ENCODE peak calls at places on chromosomes 7 and 10, in four cellular contexts. T is lower lobe of right lung, P is heart right ventricle, U is upper lobe of left lung. A is an unnamed sample.

GRCh38 chr10:70334526-70335245 is 47.7 kb downstream of the LRRC20 start:
- DNase-seq in T (no peak), P (no peak), U (no peak), A (no peak)

GRCh38 chr10:83991986-83992753 is 147.1 kb upstream of the GHITM start:
- DNase-seq in T (no peak), P (no peak), U (no peak), A (peak; percentile 64)

GRCh38 chr7:27096756-27097514 is 1.1 kb upstream of the HOXA1 start:
- DNase-seq in T (peak; percentile 76), P (no peak), U (no peak), A (no peak)

GRCh38 chr7:136046548-136046947 is 69.4 kb upstream of the MTPN start:
- DNase-seq in T (no peak), P (no peak), U (no peak), A (no peak)

GRCh38 chr10:98664329-98665042 is 217.8 kb upstream of the HPS1 start:
- DNase-seq in T (no peak), P (no peak), U (no peak), A (peak; percentile 12)

GRCh38 chr7:116679495-116679894 is 7.5 kb downstream of the MET start:
- DNase-seq in T (no peak), P (no peak), U (no peak), A (no peak)

GRCh38 chr7:86991093-86991769 is 68.2 kb downstream of the ELAPOR2 start:
- DNase-seq in T (no peak), P (no peak), U (no peak), A (no peak)

GRCh38 chr7:191105-192034 is 1.0 kb upstream of the FAM20C start:
- DNase-seq in T (no peak), P (peak; percentile 39), U (no peak), A (no peak)

GRCh38 chr7:100372256-100372655 is 1.0 kb upstream of the PILRA start:
- DNase-seq in T (peak; percentile 67), P (no peak), U (peak; percentile 66), A (no peak)

GRCh38 chr7:96903906-96904305 is 101.4 kb upstream of the DLX6 start:
- DNase-seq in T (no peak), P (no peak), U (no peak), A (no peak)

GRCh38 chr7:2211259-2211575 is 21.5 kb downstream of the MAD1L1 start:
- DNase-seq in T (peak; percentile 19), P (no peak), U (no peak), A (no peak)

GRCh38 chr7:141190467-141190866 is 116.6 kb downstream of the TMEM178B start:
- DNase-seq in T (no peak), P (no peak), U (no peak), A (no peak)

GRCh38 chr10:47361293-47361692 is 13.1 kb downstream of the RBP3 start:
- DNase-seq in T (no peak), P (peak; percentile 31), U (no peak), A (peak; percentile 72)

GRCh38 chr10:114073787-114074186 is 30.1 kb downstream of the ADRB1 start:
- DNase-seq in T (no peak), P (no peak), U (no peak), A (no peak)

GRCh38 chr7:7323921-7324320 is 141.6 kb downstream of the C1GALT1 start:
- DNase-seq in T (no peak), P (no peak), U (no peak), A (no peak)

GRCh38 chr10:119654540-119654939 is 3.4 kb downstream of the BAG3 start:
- DNase-seq in T (peak; percentile 77), P (peak; percentile 40), U (peak; percentile 89), A (no peak)

GRCh38 chr7:35694161-35694783 is 663 bp downstream of the HERPUD2 start:
- DNase-seq in T (no peak), P (no peak), U (peak; percentile 32), A (no peak)

GRCh38 chr7:34612671-34613070 is 45.3 kb upstream of the NPSR1 start:
- DNase-seq in T (no peak), P (no peak), U (no peak), A (no peak)

GRCh38 chr10:103703941-103704919 is 151.1 kb downstream of the SH3PXD2A start:
- DNase-seq in T (no peak), P (no peak), U (no peak), A (no peak)

GRCh38 chr7:71650653-71651337 is 518.9 kb downstream of the GALNT17 start:
- DNase-seq in T (no peak), P (no peak), U (no peak), A (no peak)

GRCh38 chr10:46255696-46256355 is 31.0 kb upstream of the ANTXRL start:
- DNase-seq in T (peak; percentile 76), P (peak; percentile 81), U (peak; percentile 63), A (peak; percentile 83)

GRCh38 chr7:149759111-149759510 is 14.3 kb downstream of the ZNF467 start:
- DNase-seq in T (no peak), P (no peak), U (no peak), A (no peak)

GRCh38 chr7:120792091-120792860 is 65.7 kb downstream of the TSPAN12 start:
- DNase-seq in T (peak; percentile 81), P (peak; percentile 79), U (peak; percentile 79), A (peak; percentile 85)

GRCh38 chr10:46541017-46541661 is 15.3 kb downstream of the GPRIN2 start:
- DNase-seq in T (peak; percentile 76), P (no peak), U (peak; percentile 56), A (peak; percentile 80)

GRCh38 chr10:44398747-44399477 is 14.0 kb upstream of the CXCL12 start:
- DNase-seq in T (no peak), P (no peak), U (no peak), A (no peak)

GRCh38 chr7:7944619-7945282 is 23.8 kb upstream of the GLCCI1 start:
- DNase-seq in T (no peak), P (no peak), U (peak; percentile 33), A (no peak)

GRCh38 chr7:137869260-137869659 is 22.5 kb upstream of the DGKI start:
- DNase-seq in T (no peak), P (no peak), U (no peak), A (no peak)

GRCh38 chr7:83550100-83550499 is 98.8 kb downstream of the SEMA3E start:
- DNase-seq in T (no peak), P (no peak), U (no peak), A (no peak)

DNA sequence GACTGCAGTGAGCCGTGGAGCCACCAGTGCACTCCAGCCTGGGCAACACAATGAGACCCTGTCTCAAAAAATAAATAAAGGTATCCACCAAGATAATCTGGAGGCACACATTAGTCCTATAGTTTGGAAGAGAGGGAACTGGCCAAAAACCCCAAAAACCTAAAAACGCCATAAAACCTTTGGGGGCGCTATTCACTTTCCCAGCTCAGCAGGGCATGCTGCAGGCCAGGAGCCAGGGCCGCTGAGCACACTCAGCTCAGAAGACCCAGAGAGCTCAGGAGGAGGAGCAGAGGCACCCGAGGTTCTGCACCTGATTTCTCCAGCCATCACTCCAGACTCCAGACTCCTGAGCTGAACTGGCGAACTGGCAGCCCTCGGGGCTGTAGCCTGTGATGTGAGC is 167.2 kb upstream of the IMMP2L start:
- DNase-seq in T (no peak), P (no peak), U (no peak), A (no peak)
- TF ChIP-seq CTCF in T (no peak), P (no peak), U (no peak), A (no peak)

DNA sequence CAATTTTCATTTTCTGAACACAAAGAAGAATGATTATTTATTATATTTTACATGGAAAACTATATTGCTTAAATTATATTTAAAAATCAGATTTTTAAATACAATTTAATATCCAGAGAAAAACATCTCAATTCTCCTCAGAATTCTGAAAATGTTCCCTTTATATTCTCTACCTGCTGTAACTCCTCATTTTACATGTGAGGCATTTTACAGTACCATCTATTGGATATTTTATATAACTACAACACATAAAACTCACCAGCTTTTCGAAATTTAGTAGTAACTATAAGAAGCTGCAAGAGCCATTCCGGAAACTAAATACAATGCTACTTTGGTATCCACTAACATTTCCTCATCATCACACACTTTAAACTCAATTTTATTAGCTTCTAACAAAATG is 264.6 kb downstream of the DGKB start:
- DNase-seq in T (no peak), P (no peak), U (no peak), A (no peak)
- TF ChIP-seq CTCF in T (no peak), P (peak; percentile 18), U (no peak), A (no peak)

GRCh38 chr7:151723321-151723720 is 153.6 kb downstream of the PRKAG2 start:
- DNase-seq in T (no peak), P (no peak), U (no peak), A (no peak)

GRCh38 chr7:151722533-151722932 is 154.4 kb downstream of the PRKAG2 start:
- DNase-seq in T (no peak), P (peak; percentile 52), U (no peak), A (no peak)

GRCh38 chr7:151721236-151721635 is 155.7 kb downstream of the PRKAG2 start:
- DNase-seq in T (no peak), P (no peak), U (no peak), A (no peak)

GRCh38 chr7:151720297-151720696 is 156.6 kb downstream of the PRKAG2 start:
- DNase-seq in T (no peak), P (no peak), U (no peak), A (no peak)

DNA sequence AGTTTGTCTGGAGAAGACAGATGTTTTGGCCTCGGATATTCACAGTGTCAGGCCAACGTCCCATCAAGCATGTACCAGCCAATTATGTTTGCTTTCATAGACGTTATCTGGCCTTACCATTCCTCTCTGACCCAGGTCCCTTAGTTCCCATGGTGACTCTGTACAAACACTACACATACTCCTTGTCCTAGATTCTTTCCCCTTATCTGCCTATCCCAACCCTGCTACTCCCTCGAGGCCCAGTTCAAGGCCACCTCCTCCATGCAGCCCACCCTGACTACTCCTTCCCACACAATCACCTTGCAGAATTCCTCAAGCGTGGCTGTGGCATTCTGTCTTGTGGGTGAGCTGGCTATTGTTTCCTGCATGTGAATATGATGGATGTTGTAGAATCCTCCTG is 155.2 kb downstream of the PRKAG2 start:
- DNase-seq in T (no peak), P (no peak), U (no peak), A (no peak)
- TF ChIP-seq CTCF in T (no peak), P (no peak), U (no peak), A (no peak)

GRCh38 chr10:85548038-85548437 is 818.6 kb downstream of the GRID1 start:
- DNase-seq in T (no peak), P (no peak), U (peak; percentile 25), A (peak; percentile 21)
- TF ChIP-seq CTCF in T (peak; percentile 27), P (peak; percentile 54), U (peak; percentile 48), A (no peak)

GRCh38 chr10:124390788-124391187 is 27.9 kb downstream of the OAT start:
- DNase-seq in T (no peak), P (no peak), U (no peak), A (no peak)

GRCh38 chr10:124388823-124389612 is 29.7 kb downstream of the OAT start:
- DNase-seq in T (peak; percentile 93), P (peak; percentile 93), U (peak; percentile 92), A (peak; percentile 98)

GRCh38 chr10:124387078-124387874 is 31.4 kb downstream of the OAT start:
- DNase-seq in T (no peak), P (no peak), U (no peak), A (no peak)

GRCh38 chr10:124388476-124388822 is 30.3 kb downstream of the OAT start:
- DNase-seq in T (no peak), P (no peak), U (no peak), A (no peak)

GRCh38 chr10:124389613-124390361 is 28.9 kb downstream of the OAT start:
- DNase-seq in T (no peak), P (no peak), U (peak; percentile 20), A (no peak)
- TF ChIP-seq CTCF in T (peak; percentile 15), P (no peak), U (no peak), A (no peak)

GRCh38 chr7:139807009-139807408 is 22.1 kb upstream of the TBXAS1 start:
- DNase-seq in T (no peak), P (no peak), U (no peak), A (no peak)
- TF ChIP-seq CTCF in T (no peak), P (no peak), U (no peak), A (no peak)

GRCh38 chr7:122014697-122015096 is 129.4 kb downstream of the AASS start:
- DNase-seq in T (no peak), P (no peak), U (no peak), A (no peak)
- TF ChIP-seq CTCF in T (no peak), P (no peak), U (no peak), A (no peak)